ENCODE peak calls at places on chromosome 22, in four cellular contexts. U is GM23338; G is K562; O is CD4-positive, alpha-beta T cell. K is an unnamed sample.

GRCh38 chr22:41974691-41975290 is 5.5 kb downstream of the SEPTIN3 start:
- DNase-seq in U (no peak), G (no peak), O (no peak), K (no peak)

GRCh38 chr22:26079009-26079408 is 90.3 kb upstream of the SEZ6L start:
- DNase-seq in U (peak), G (no peak), O (no peak), K (no peak)

GRCh38 chr22:47247609-47248240 is 485.3 kb downstream of the TBC1D22A start:
- DNase-seq in U (no peak), G (no peak), O (no peak), K (no peak)

GRCh38 chr22:50537765-50538164 is 7.9 kb upstream of the KLHDC7B start:
- DNase-seq in U (no peak), G (no peak), O (no peak), K (no peak)

GRCh38 chr22:19473578-19473977 is 5.4 kb downstream of the UFD1 start:
- DNase-seq in U (no peak), G (peak), O (no peak), K (no peak)

GRCh38 chr22:46589141-46589748 is 30.9 kb upstream of the GRAMD4 start:
- DNase-seq in U (no peak), G (no peak), O (no peak), K (no peak)

GRCh38 chr22:44276706-44277403 is 35.9 kb downstream of the SHISAL1 start:
- DNase-seq in U (no peak), G (no peak), O (no peak), K (no peak)

GRCh38 chr22:28349114-28349513 is 330.5 kb downstream of the TTC28 start:
- DNase-seq in U (no peak), G (no peak), O (no peak), K (no peak)

GRCh38 chr22:46116491-46116958 is 33.8 kb upstream of the PPARA start:
- DNase-seq in U (peak), G (peak), O (peak), K (peak)

GRCh38 chr22:26970809-26971394 is 313.5 kb downstream of the MIAT start:
- DNase-seq in U (peak), G (no peak), O (no peak), K (no peak)

GRCh38 chr22:29470159-29470855 is 9.7 kb upstream of the NEFH start:
- DNase-seq in U (peak), G (peak), O (peak), K (peak)

GRCh38 chr22:42289671-42290269 is 19.3 kb upstream of the TCF20 start:
- DNase-seq in U (no peak), G (no peak), O (no peak), K (no peak)

DNA sequence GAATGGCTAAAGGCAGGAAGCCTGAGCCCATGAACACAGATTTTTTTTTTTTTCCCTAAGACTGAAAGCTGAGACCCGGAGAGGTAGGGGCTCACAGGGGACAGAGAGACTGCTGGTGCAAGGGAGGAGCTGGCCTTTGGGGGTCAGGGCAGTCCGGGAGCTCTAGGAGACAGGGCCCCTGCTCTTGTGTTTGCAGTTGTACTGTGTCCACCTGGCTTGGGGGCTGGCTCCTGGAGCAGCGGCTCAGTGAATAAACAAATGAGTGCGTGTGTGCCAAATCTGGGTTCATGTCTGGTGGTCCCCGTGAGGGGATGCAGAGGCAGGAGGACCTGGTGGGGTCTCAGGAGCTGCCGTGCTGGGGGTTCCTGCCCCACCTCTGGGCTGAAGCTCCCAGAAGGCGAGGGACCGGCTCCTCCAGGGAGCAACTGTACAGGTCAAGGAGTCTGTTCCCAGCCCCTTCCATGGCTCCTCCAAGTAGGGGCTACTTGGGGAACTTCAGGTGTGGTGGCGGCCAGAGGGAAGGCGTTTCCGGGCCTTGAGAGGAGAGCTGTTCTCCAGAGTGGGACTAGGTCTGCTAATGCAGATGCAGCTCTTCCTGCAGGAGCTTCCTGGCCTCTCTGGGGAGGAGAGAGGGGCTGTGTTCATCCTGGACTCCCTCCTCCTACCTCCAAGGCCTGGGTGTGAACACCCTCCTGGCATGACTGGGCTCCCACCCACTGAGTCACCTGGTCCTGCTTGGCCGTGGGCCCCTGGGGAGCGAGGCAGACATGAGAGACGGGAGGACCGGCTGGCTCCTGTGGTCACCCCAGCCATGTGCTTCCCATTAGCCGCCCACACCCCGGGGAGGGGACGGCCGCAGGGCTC is 57.6 kb downstream of the FBXO7 start:
- DNase-seq in U (peak), G (peak), O (no peak), K (no peak)
- H3K27ac ChIP-seq in U (peak), G (peak), O (no peak), K (no peak)

GRCh38 chr22:24579242-24579569 is 13.7 kb downstream of the LRRC75B start:
- DNase-seq in U (no peak), G (no peak), O (no peak), K (no peak)
- H3K27ac ChIP-seq in U (no peak), G (no peak), O (no peak), K (no peak)

GRCh38 chr22:48944433-48944755 is 883.3 kb downstream of the BRD1 start:
- DNase-seq in U (no peak), G (no peak), O (no peak), K (no peak)

GRCh38 chr22:48940988-48941902 is 886.4 kb downstream of the BRD1 start:
- DNase-seq in U (no peak), G (no peak), O (no peak), K (no peak)

GRCh38 chr22:48941903-48942625 is 885.6 kb downstream of the BRD1 start:
- DNase-seq in U (no peak), G (no peak), O (no peak), K (no peak)

GRCh38 chr22:48943567-48944432 is 883.9 kb downstream of the BRD1 start:
- DNase-seq in U (no peak), G (peak), O (no peak), K (no peak)

GRCh38 chr22:48942698-48943566 is 884.7 kb downstream of the BRD1 start:
- DNase-seq in U (no peak), G (no peak), O (no peak), K (no peak)
- H3K27ac ChIP-seq in U (no peak), G (no peak), O (no peak), K (no peak)

DNA sequence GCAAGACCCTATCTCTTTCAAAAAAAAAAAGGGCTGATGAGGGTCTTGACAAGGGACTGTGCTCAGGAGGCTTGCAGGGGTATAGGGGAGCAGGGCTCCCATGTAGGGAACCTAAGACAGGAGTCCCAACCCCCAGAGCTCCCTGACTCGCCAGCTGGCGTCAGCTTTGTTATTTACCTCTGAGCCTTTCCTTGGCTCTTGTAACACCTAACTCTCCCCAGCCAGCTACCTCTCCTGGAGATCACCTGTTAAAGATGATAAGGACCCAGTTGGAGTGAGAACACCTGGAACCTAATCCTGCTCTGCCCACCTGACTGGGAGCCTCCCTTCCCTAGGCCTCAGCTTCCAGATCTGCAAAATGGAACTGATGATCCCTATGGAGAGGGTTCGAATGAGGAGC is 13.2 kb downstream of the SLC35E4 start:
- DNase-seq in U (no peak), G (no peak), O (no peak), K (no peak)
- H3K27ac ChIP-seq in U (no peak), G (no peak), O (no peak), K (peak)

GRCh38 chr22:36344106-36344827 is 43.5 kb downstream of the MYH9 start:
- DNase-seq in U (no peak), G (no peak), O (no peak), K (no peak)
- H3K27ac ChIP-seq in U (no peak), G (no peak), O (peak), K (no peak)